ENCODE peak calls at places on chromosomes 1 and 21, in ten cellular contexts. X is CD8-positive, alpha-beta T cell; L is stomach; R is IMR-90; Q is naive thymus-derived CD4-positive, alpha-beta T cell; D is ovary; W is esophagus squamous epithelium; O is lower lobe of right lung; S is MG63; G is hepatocyte. U is an unnamed sample. For H3K27me3 and H3K9me3, the result is how much of the 10 kb centered on the place peaks cover.

GRCh38 chr1:36613721-36614120 is 131.0 kb upstream of the CSF3R start:
- DNase-seq in G (no peak), X (no peak), Q (no peak), W (no peak), O (no peak), L (no peak), R (no peak), S (no peak), D (no peak), U (no peak)

GRCh38 chr1:27569506-27570382 is 34.2 kb downstream of the AHDC1 start:
- DNase-seq in W (no peak), Q (no peak), O (no peak), X (no peak), D (peak), R (no peak), G (no peak), L (no peak), S (no peak), U (no peak)

GRCh38 chr1:219339466-219339865 is 165.8 kb downstream of the LYPLAL1 start:
- DNase-seq in O (no peak), R (peak), W (no peak), G (no peak), L (no peak), X (no peak), D (no peak), S (no peak), Q (no peak), U (no peak)

GRCh38 chr1:14345925-14346550 is 252.4 kb upstream of the KAZN start:
- DNase-seq in Q (no peak), O (no peak), W (no peak), D (no peak), G (no peak), X (no peak), S (peak), R (no peak), L (no peak), U (no peak)

GRCh38 chr1:60073605-60074278 is at the start of gene C1orf87:
- DNase-seq in G (peak), Q (no peak), W (no peak), S (no peak), D (no peak), O (peak), R (no peak), X (no peak), L (no peak), U (no peak)

GRCh38 chr21:39373634-39374033 is 24.7 kb upstream of the HMGN1 start:
- DNase-seq in Q (no peak), R (peak), W (no peak), D (no peak), X (no peak), L (no peak), S (peak), G (peak), O (no peak), U (no peak)

GRCh38 chr1:8782001-8782620 is 35.3 kb downstream of the RERE start:
- DNase-seq in X (no peak), O (no peak), W (no peak), L (no peak), R (no peak), S (no peak), Q (no peak), D (no peak), G (peak), U (no peak)

GRCh38 chr1:220879090-220879508 is at the start of gene HLX:
- DNase-seq in Q (no peak), X (no peak), S (peak), O (peak), L (peak), D (peak), G (peak), W (peak), R (peak), U (peak)

GRCh38 chr1:59079434-59080135 is 217.3 kb upstream of the FGGY start:
- DNase-seq in X (no peak), R (peak), O (no peak), S (no peak), W (no peak), L (no peak), D (no peak), Q (no peak), G (no peak), U (no peak)

GRCh38 chr1:151972533-151973270 is 21.0 kb downstream of the S100A10 start:
- DNase-seq in R (peak), G (peak), Q (no peak), W (no peak), O (no peak), S (peak), X (no peak), D (no peak), L (peak), U (no peak)

GRCh38 chr1:64072089-64072835 is 131.2 kb upstream of the UBE2U start:
- DNase-seq in D (no peak), R (peak), O (no peak), G (no peak), W (no peak), Q (no peak), L (peak), S (peak), X (no peak), U (no peak)

GRCh38 chr21:26800455-26801454 is 44.5 kb downstream of the ADAMTS1 start:
- DNase-seq in L (no peak), G (no peak), S (no peak), Q (no peak), X (no peak), W (no peak), D (peak), O (no peak), R (peak), U (no peak)

GRCh38 chr1:242811092-242811840 is 286.8 kb upstream of the PLD5 start:
- DNase-seq in O (no peak), W (no peak), L (no peak), R (no peak), S (peak), X (no peak), Q (no peak), G (no peak), D (no peak), U (no peak)

GRCh38 chr1:12201343-12202189 is 28.3 kb upstream of the VPS13D start:
- DNase-seq in S (no peak), L (no peak), R (no peak), O (no peak), G (no peak), Q (no peak), W (no peak), X (peak), D (no peak), U (no peak)

GRCh38 chr21:41778974-41779600 is 12.2 kb upstream of the RIPK4 start:
- DNase-seq in Q (no peak), W (no peak), R (no peak), G (no peak), L (peak), D (no peak), S (no peak), X (no peak), O (no peak), U (no peak)

GRCh38 chr21:37032877-37033471 is 26.5 kb downstream of the RIPPLY3 start:
- DNase-seq in Q (no peak), G (peak), W (no peak), L (no peak), O (no peak), R (peak), D (no peak), X (no peak), S (peak), U (no peak)

GRCh38 chr1:193104496-193104905 is 713 bp downstream of the GLRX2 start:
- DNase-seq in G (peak), O (peak), D (no peak), Q (peak), W (no peak), R (peak), S (peak), X (peak), L (peak), U (no peak)

GRCh38 chr1:68590473-68590872 is 93.6 kb upstream of the DEPDC1 start:
- DNase-seq in Q (no peak), O (no peak), W (no peak), L (no peak), R (no peak), S (no peak), D (no peak), X (no peak), G (no peak), U (no peak)

GRCh38 chr1:202291961-202292712 is 49.6 kb downstream of the UBE2T start:
- DNase-seq in Q (no peak), L (no peak), W (no peak), G (no peak), O (no peak), X (no peak), S (peak), R (peak), D (no peak), U (peak)

GRCh38 chr1:17540255-17541001 is 930 bp downstream of the ARHGEF10L start:
- DNase-seq in G (peak), D (peak), L (no peak), X (no peak), R (no peak), S (peak), Q (no peak), O (no peak), W (no peak), U (no peak)

GRCh38 chr1:206559661-206559995 is 52.3 kb downstream of the RASSF5 start:
- DNase-seq in D (no peak), W (no peak), G (no peak), X (no peak), R (no peak), O (no peak), L (no peak), Q (no peak), S (no peak), U (no peak)

GRCh38 chr1:206557636-206558473 is 50.5 kb downstream of the RASSF5 start:
- DNase-seq in R (no peak), X (peak), G (no peak), L (peak), W (no peak), S (no peak), Q (no peak), O (peak), D (no peak), U (no peak)

GRCh38 chr1:206558794-206559660 is 51.7 kb downstream of the RASSF5 start:
- DNase-seq in S (no peak), R (no peak), G (no peak), X (no peak), Q (no peak), L (no peak), O (no peak), W (no peak), D (no peak), U (no peak)

GRCh38 chr1:206556748-206557635 is 49.7 kb downstream of the RASSF5 start:
- DNase-seq in S (peak), W (peak), L (peak), O (peak), R (peak), X (peak), D (peak), Q (peak), G (peak), U (peak)

DNA sequence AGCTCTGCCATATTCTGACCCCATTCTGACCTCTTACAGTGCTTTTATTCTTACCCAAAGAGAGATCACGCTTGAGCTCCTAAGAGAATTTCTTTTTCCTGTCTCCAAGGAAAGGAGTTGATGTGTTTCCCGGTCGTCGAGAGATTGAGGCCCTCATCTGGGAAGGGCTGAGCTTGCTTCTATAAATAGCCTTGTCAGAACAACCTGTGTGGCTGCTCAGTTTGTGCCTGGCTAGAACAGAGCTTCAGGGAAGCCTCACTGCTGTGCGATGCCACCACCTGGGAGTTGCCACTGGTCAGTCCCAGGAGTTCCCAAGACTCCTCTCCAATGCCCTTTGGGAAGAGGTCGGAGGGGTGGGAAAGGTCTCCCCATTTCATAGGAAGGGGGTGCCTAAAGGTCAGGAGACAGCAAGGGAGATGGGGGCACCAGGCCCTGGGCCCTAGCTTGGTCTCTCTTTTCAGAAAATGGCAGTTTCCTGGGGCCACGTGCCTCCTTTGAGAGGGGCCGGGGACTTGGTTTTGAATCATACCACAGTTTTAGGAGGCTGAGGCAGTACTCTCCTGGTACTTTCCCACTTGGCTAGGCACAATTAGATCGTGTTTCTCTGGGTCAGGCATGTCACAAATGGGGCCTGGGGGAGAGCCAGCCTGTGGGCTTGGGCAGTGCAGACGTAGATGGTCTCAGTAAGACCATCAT is 52.1 kb downstream of the EIF2D start:
- DNase-seq in D (no peak), W (no peak), G (peak), S (no peak), L (peak), R (no peak), Q (no peak), X (no peak), O (no peak), U (no peak)
- H3K4me3 ChIP-seq in D (no peak), W (peak), G (no peak), S (no peak), L (peak), R (no peak), Q (peak), X (peak), O (peak), U (peak)

DNA sequence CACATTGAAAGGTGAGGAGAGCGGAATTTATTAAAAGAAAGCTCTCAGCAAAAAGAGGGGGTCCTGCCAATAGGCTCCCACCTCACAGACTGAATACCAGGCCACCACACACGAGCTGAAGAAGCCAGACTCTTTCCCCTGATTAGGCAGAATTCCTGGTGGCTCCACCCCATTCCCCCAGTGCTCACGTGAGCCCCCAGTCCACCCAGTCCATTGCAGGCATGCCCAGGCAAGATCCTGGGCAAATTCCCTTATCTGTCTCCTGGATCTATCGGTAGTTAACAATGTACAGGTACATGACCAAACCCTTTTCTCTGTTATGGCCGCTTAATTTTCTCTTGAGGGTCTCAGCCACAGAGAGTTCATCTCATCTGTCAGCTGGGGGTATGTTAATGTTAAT is 54.6 kb upstream of the BTG3 start:
- DNase-seq in G (peak), S (no peak), Q (no peak), W (no peak), D (no peak), O (no peak), L (no peak), R (no peak), X (no peak), U (no peak)
- H3K27me3 ChIP-seq in G (under half), S (under half), Q (under half), W (under half), D (under half), O (under half), L (under half), R (under half), X (under half), U (under half)

GRCh38 chr21:35138665-35139381 is 89.7 kb upstream of the RUNX1 start:
- DNase-seq in W (no peak), Q (no peak), G (peak), O (no peak), D (no peak), L (no peak), R (peak), S (peak), X (peak), U (no peak)

GRCh38 chr21:35134299-35134698 is 85.2 kb upstream of the RUNX1 start:
- DNase-seq in R (no peak), Q (no peak), O (no peak), L (no peak), G (no peak), X (no peak), S (no peak), D (no peak), W (no peak), U (no peak)

GRCh38 chr21:35139382-35139715 is 90.2 kb upstream of the RUNX1 start:
- DNase-seq in O (no peak), G (no peak), W (no peak), R (no peak), S (no peak), Q (no peak), L (no peak), X (no peak), D (no peak), U (no peak)

GRCh38 chr21:35136586-35137254 is 87.6 kb upstream of the RUNX1 start:
- DNase-seq in D (no peak), R (peak), W (no peak), G (peak), S (peak), X (no peak), L (peak), Q (no peak), O (no peak), U (no peak)

DNA sequence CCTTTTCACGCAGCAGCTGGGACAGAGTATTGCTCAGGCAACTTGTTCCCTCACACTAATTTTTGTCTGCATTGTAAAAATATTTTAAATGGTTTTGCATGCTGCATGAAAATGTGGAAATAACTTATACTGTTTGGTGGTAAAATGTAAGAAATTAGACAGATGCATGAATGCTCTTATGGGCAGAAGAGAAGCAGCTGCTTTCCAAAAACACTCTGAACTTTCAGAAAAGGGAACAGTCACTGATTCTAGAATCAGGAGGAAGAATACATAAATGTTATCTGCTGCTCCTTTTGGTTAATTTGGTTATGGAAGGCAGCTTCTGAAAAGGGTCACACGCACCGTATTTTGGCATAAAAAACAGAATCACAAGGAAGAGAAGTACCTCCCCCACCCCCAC is 87.0 kb upstream of the RUNX1 start:
- DNase-seq in W (no peak), L (no peak), X (no peak), D (no peak), G (no peak), R (no peak), Q (no peak), O (no peak), S (no peak), U (no peak)
- H3K9me3 ChIP-seq in W (under half), L (under half), X (under half), D (under half), G (under half), R (under half), Q (under half), O (under half), S (under half), U (under half)

GRCh38 chr1:229578168-229579100 is 19.9 kb upstream of the ABCB10 start:
- DNase-seq in X (no peak), D (no peak), O (no peak), S (no peak), L (no peak), Q (no peak), G (no peak), W (no peak), R (no peak), U (no peak)
- H3K4me3 ChIP-seq in X (no peak), D (no peak), O (peak), S (no peak), L (no peak), Q (no peak), G (no peak), W (peak), R (no peak), U (peak)

GRCh38 chr1:6244401-6245054 is 549 bp downstream of the HES3 start:
- DNase-seq in O (no peak), L (no peak), S (no peak), D (no peak), W (no peak), Q (no peak), G (no peak), R (no peak), X (no peak), U (no peak)
- H3K27me3 ChIP-seq in O (half or more), L (half or more), S (under half), D (under half), W (under half), Q (under half), G (half or more), R (half or more), X (half or more), U (under half)

GRCh38 chr1:248697907-248698306 is 4.7 kb downstream of the OR14I1 start:
- DNase-seq in R (no peak), D (no peak), G (no peak), X (no peak), W (no peak), O (no peak), L (no peak), S (no peak), Q (no peak), U (no peak)

GRCh38 chr1:248704556-248704955 is 2.0 kb upstream of the OR14I1 start:
- DNase-seq in W (no peak), O (no peak), X (no peak), L (no peak), R (no peak), D (no peak), G (no peak), S (no peak), Q (no peak), U (no peak)

GRCh38 chr1:248699099-248699498 is 3.5 kb downstream of the OR14I1 start:
- DNase-seq in G (no peak), O (no peak), L (no peak), Q (no peak), X (no peak), W (no peak), S (no peak), R (no peak), D (no peak), U (no peak)

GRCh38 chr1:248702714-248703113 is at the start of gene OR14I1:
- DNase-seq in R (no peak), D (no peak), Q (no peak), W (no peak), G (no peak), X (no peak), L (no peak), S (no peak), O (no peak), U (no peak)

GRCh38 chr1:248703674-248704073 is 1.1 kb upstream of the OR14I1 start:
- DNase-seq in D (no peak), W (no peak), G (no peak), S (no peak), Q (no peak), O (no peak), R (no peak), X (no peak), L (no peak), U (no peak)
- H3K9me3 ChIP-seq in D (under half), W (under half), G (under half), S (under half), Q (under half), O (under half), R (under half), X (under half), L (under half), U (under half)

DNA sequence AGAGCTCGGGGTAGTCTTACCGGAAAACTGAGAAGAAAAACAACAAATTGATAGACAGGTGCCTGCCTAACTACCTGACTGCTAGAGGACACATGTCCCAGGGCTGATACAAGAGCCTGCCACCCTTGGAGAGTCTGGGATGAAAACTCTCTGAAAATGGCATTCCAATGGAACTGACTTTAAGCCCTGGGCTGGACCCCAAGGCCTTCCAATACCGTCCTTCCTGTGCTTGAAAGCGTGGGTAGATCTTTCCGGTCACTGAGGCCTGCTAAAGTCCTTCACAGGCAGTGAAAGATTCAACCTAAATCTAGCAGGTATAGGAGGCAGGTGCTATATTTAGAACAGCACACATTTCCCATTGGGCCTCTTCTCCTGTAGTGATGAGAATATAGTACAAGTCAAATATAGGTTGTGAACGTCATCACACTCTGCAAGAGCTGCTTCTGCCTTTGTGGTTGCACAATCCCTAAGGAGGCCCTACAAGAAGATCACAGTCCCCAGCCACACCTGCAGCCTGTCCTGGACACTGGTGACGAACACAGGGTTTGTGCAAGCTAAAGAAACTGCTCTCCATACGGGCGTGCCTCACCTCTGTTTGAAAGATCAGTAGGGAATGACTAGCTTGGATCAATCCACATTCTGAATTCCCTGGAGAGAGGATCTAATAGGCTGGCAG is 836 bp upstream of the CHML start:
- DNase-seq in S (no peak), W (no peak), X (no peak), R (no peak), G (peak), Q (no peak), L (no peak), O (no peak), D (no peak), U (no peak)
- H3K4me3 ChIP-seq in S (peak), W (peak), X (peak), R (no peak), G (peak), Q (peak), L (peak), O (peak), D (no peak), U (peak)

GRCh38 chr1:229388876-229389580 is 44.9 kb downstream of the ACTA1 start:
- DNase-seq in O (no peak), L (no peak), S (no peak), G (no peak), R (peak), W (no peak), X (no peak), Q (no peak), D (no peak), U (no peak)
- H3K27me3 ChIP-seq in O (under half), L (under half), S (under half), G (under half), R (under half), W (under half), X (under half), Q (under half), D (under half), U (under half)